ENCODE peak calls at places on chromosome 10, in eight cellular contexts. One of them, this sample, is unnamed.

GRCh38 chr10:30435068-30435422 is 1.1 kb downstream of the MAP3K8 start:
- DNase-seq in aorta: no peak
- DNase-seq in lung: peak; percentile 49
- DNase-seq in lower lobe of right lung: no peak
- DNase-seq in naive thymus-derived CD4-positive, alpha-beta T cell: no peak
- DNase-seq in stomach: peak; percentile 39
- DNase-seq in Panc1: no peak
- DNase-seq in SJSA1: no peak
- DNase-seq in this sample: no peak

GRCh38 chr10:3813986-3814831 is 29.2 kb upstream of the KLF6 start:
- DNase-seq in aorta: no peak
- DNase-seq in lung: no peak
- DNase-seq in lower lobe of right lung: no peak
- DNase-seq in naive thymus-derived CD4-positive, alpha-beta T cell: no peak
- DNase-seq in stomach: no peak
- DNase-seq in Panc1: no peak
- DNase-seq in SJSA1: no peak
- DNase-seq in this sample: no peak

GRCh38 chr10:133565441-133566294 is at the start of gene SYCE1:
- DNase-seq in aorta: peak; percentile 77
- DNase-seq in lung: no peak
- DNase-seq in lower lobe of right lung: no peak
- DNase-seq in naive thymus-derived CD4-positive, alpha-beta T cell: peak; percentile 26
- DNase-seq in stomach: no peak
- DNase-seq in Panc1: no peak
- DNase-seq in SJSA1: no peak
- DNase-seq in this sample: no peak

GRCh38 chr10:128908109-128908898 is 558.7 kb upstream of the MGMT start:
- DNase-seq in aorta: no peak
- DNase-seq in lung: no peak
- DNase-seq in lower lobe of right lung: no peak
- DNase-seq in naive thymus-derived CD4-positive, alpha-beta T cell: no peak
- DNase-seq in stomach: no peak
- DNase-seq in Panc1: no peak
- DNase-seq in SJSA1: no peak
- DNase-seq in this sample: no peak

GRCh38 chr10:84172435-84173356 is 905 bp upstream of the GPR15LG start:
- DNase-seq in aorta: no peak
- DNase-seq in lung: peak; percentile 19
- DNase-seq in lower lobe of right lung: no peak
- DNase-seq in naive thymus-derived CD4-positive, alpha-beta T cell: no peak
- DNase-seq in stomach: no peak
- DNase-seq in Panc1: no peak
- DNase-seq in SJSA1: no peak
- DNase-seq in this sample: no peak

GRCh38 chr10:69655868-69656555 is 26.0 kb downstream of the FAM241B start:
- DNase-seq in aorta: no peak
- DNase-seq in lung: no peak
- DNase-seq in lower lobe of right lung: no peak
- DNase-seq in naive thymus-derived CD4-positive, alpha-beta T cell: no peak
- DNase-seq in stomach: no peak
- DNase-seq in Panc1: no peak
- DNase-seq in SJSA1: no peak
- DNase-seq in this sample: no peak

GRCh38 chr10:111493024-111493625 is 416.3 kb downstream of the ADRA2A start:
- DNase-seq in aorta: no peak
- DNase-seq in lung: no peak
- DNase-seq in lower lobe of right lung: no peak
- DNase-seq in naive thymus-derived CD4-positive, alpha-beta T cell: no peak
- DNase-seq in stomach: no peak
- DNase-seq in Panc1: no peak
- DNase-seq in SJSA1: no peak
- DNase-seq in this sample: no peak

GRCh38 chr10:51832652-51833383 is 133.4 kb upstream of the CSTF2T start:
- DNase-seq in aorta: no peak
- DNase-seq in lung: no peak
- DNase-seq in lower lobe of right lung: no peak
- DNase-seq in naive thymus-derived CD4-positive, alpha-beta T cell: no peak
- DNase-seq in stomach: no peak
- DNase-seq in Panc1: no peak
- DNase-seq in SJSA1: peak; percentile 63
- DNase-seq in this sample: peak; percentile 61

GRCh38 chr10:42985436-42986316 is 91.2 kb upstream of the RET start:
- DNase-seq in aorta: no peak
- DNase-seq in lung: no peak
- DNase-seq in lower lobe of right lung: peak; percentile 40
- DNase-seq in naive thymus-derived CD4-positive, alpha-beta T cell: no peak
- DNase-seq in stomach: peak; percentile 21
- DNase-seq in Panc1: no peak
- DNase-seq in SJSA1: peak; percentile 28
- DNase-seq in this sample: no peak

GRCh38 chr10:3494131-3494878 is 290.7 kb downstream of the KLF6 start:
- DNase-seq in aorta: peak; percentile 79
- DNase-seq in lung: no peak
- DNase-seq in lower lobe of right lung: no peak
- DNase-seq in naive thymus-derived CD4-positive, alpha-beta T cell: no peak
- DNase-seq in stomach: no peak
- DNase-seq in Panc1: no peak
- DNase-seq in SJSA1: peak; percentile 16
- DNase-seq in this sample: no peak

GRCh38 chr10:65235846-65236245 is 1690.0 kb upstream of the LRRTM3 start:
- DNase-seq in aorta: no peak
- DNase-seq in lung: no peak
- DNase-seq in lower lobe of right lung: no peak
- DNase-seq in naive thymus-derived CD4-positive, alpha-beta T cell: no peak
- DNase-seq in stomach: no peak
- DNase-seq in Panc1: no peak
- DNase-seq in SJSA1: no peak
- DNase-seq in this sample: no peak

GRCh38 chr10:60549686-60550085 is 160.0 kb upstream of the ANK3 start:
- DNase-seq in aorta: no peak
- DNase-seq in lung: no peak
- DNase-seq in lower lobe of right lung: no peak
- DNase-seq in naive thymus-derived CD4-positive, alpha-beta T cell: no peak
- DNase-seq in stomach: no peak
- DNase-seq in Panc1: no peak
- DNase-seq in SJSA1: no peak
- DNase-seq in this sample: no peak

GRCh38 chr10:6215683-6216484 is 13.2 kb downstream of the PFKFB3 start:
- DNase-seq in aorta: peak; percentile 59
- DNase-seq in lung: no peak
- DNase-seq in lower lobe of right lung: no peak
- DNase-seq in naive thymus-derived CD4-positive, alpha-beta T cell: no peak
- DNase-seq in stomach: no peak
- DNase-seq in Panc1: no peak
- DNase-seq in SJSA1: no peak
- DNase-seq in this sample: no peak

GRCh38 chr10:103467391-103467790 is 8.7 kb upstream of the CALHM1 start:
- DNase-seq in aorta: no peak
- DNase-seq in lung: no peak
- DNase-seq in lower lobe of right lung: no peak
- DNase-seq in naive thymus-derived CD4-positive, alpha-beta T cell: no peak
- DNase-seq in stomach: no peak
- DNase-seq in Panc1: no peak
- DNase-seq in SJSA1: no peak
- DNase-seq in this sample: no peak

GRCh38 chr10:52566471-52567246 is 205.9 kb downstream of the MBL2 start:
- DNase-seq in aorta: no peak
- DNase-seq in lung: no peak
- DNase-seq in lower lobe of right lung: no peak
- DNase-seq in naive thymus-derived CD4-positive, alpha-beta T cell: no peak
- DNase-seq in stomach: no peak
- DNase-seq in Panc1: peak; percentile 58
- DNase-seq in SJSA1: peak; percentile 45
- DNase-seq in this sample: peak; percentile 23

GRCh38 chr10:5527332-5528200 is 2.8 kb downstream of the CALML3 start:
- DNase-seq in aorta: peak; percentile 66
- DNase-seq in lung: no peak
- DNase-seq in lower lobe of right lung: peak; percentile 20
- DNase-seq in naive thymus-derived CD4-positive, alpha-beta T cell: no peak
- DNase-seq in stomach: peak; percentile 25
- DNase-seq in Panc1: no peak
- DNase-seq in SJSA1: no peak
- DNase-seq in this sample: no peak

GRCh38 chr10:71889388-71889987 is 38.4 kb upstream of the PSAP start:
- DNase-seq in aorta: no peak
- DNase-seq in lung: no peak
- DNase-seq in lower lobe of right lung: no peak
- DNase-seq in naive thymus-derived CD4-positive, alpha-beta T cell: no peak
- DNase-seq in stomach: no peak
- DNase-seq in Panc1: no peak
- DNase-seq in SJSA1: no peak
- DNase-seq in this sample: no peak

GRCh38 chr10:78044699-78045098 is 11.0 kb downstream of the RPS24 start:
- DNase-seq in aorta: no peak
- DNase-seq in lung: no peak
- DNase-seq in lower lobe of right lung: no peak
- DNase-seq in naive thymus-derived CD4-positive, alpha-beta T cell: no peak
- DNase-seq in stomach: no peak
- DNase-seq in Panc1: no peak
- DNase-seq in SJSA1: no peak
- DNase-seq in this sample: no peak
- H3K27ac ChIP-seq in aorta: no peak overlapping the region
- H3K27ac ChIP-seq in lung: no peak overlapping the region
- H3K27ac ChIP-seq in lower lobe of right lung: no peak overlapping the region
- H3K27ac ChIP-seq in naive thymus-derived CD4-positive, alpha-beta T cell: no peak overlapping the region
- H3K27ac ChIP-seq in stomach: no peak overlapping the region
- H3K27ac ChIP-seq in Panc1: no peak overlapping the region
- H3K27ac ChIP-seq in SJSA1: no peak overlapping the region
- H3K27ac ChIP-seq in this sample: peak overlapping the region; percentile 39

GRCh38 chr10:63562857-63563256 is 41.7 kb downstream of the REEP3 start:
- DNase-seq in aorta: no peak
- DNase-seq in lung: no peak
- DNase-seq in lower lobe of right lung: no peak
- DNase-seq in naive thymus-derived CD4-positive, alpha-beta T cell: no peak
- DNase-seq in stomach: no peak
- DNase-seq in Panc1: no peak
- DNase-seq in SJSA1: no peak
- DNase-seq in this sample: no peak

GRCh38 chr10:63563623-63564022 is 42.4 kb downstream of the REEP3 start:
- DNase-seq in aorta: no peak
- DNase-seq in lung: no peak
- DNase-seq in lower lobe of right lung: no peak
- DNase-seq in naive thymus-derived CD4-positive, alpha-beta T cell: no peak
- DNase-seq in stomach: no peak
- DNase-seq in Panc1: no peak
- DNase-seq in SJSA1: no peak
- DNase-seq in this sample: no peak

GRCh38 chr10:63562391-63562790 is 41.2 kb downstream of the REEP3 start:
- DNase-seq in aorta: no peak
- DNase-seq in lung: no peak
- DNase-seq in lower lobe of right lung: no peak
- DNase-seq in naive thymus-derived CD4-positive, alpha-beta T cell: no peak
- DNase-seq in stomach: no peak
- DNase-seq in Panc1: no peak
- DNase-seq in SJSA1: no peak
- DNase-seq in this sample: no peak

GRCh38 chr10:63558132-63558784 is 37.1 kb downstream of the REEP3 start:
- DNase-seq in aorta: no peak
- DNase-seq in lung: no peak
- DNase-seq in lower lobe of right lung: no peak
- DNase-seq in naive thymus-derived CD4-positive, alpha-beta T cell: no peak
- DNase-seq in stomach: no peak
- DNase-seq in Panc1: no peak
- DNase-seq in SJSA1: no peak
- DNase-seq in this sample: no peak

DNA sequence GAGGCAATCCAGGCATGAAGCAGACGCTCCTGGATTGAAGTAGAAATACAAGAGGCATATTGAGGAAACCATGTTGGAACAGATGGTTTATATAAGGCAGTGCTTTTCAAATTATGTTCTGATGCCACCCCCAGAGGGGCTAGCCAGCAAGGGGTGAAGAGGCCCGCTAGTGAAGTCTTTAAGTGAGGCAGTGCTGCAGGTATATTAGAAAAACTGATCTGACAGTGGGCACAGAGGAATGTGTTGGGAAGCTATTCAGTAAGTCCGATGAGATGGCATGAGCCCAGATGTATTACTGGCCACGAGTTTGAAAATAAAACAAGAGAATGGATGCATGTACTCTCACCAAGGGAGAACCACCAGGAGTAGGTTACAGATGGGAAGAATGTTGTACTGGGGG is 40.2 kb downstream of the REEP3 start:
- DNase-seq in aorta: no peak
- DNase-seq in lung: no peak
- DNase-seq in lower lobe of right lung: no peak
- DNase-seq in naive thymus-derived CD4-positive, alpha-beta T cell: no peak
- DNase-seq in stomach: no peak
- DNase-seq in Panc1: no peak
- DNase-seq in SJSA1: no peak
- DNase-seq in this sample: no peak
- H3K4me3 ChIP-seq in aorta: no peak overlapping the region
- H3K4me3 ChIP-seq in lung: no peak overlapping the region
- H3K4me3 ChIP-seq in lower lobe of right lung: no peak overlapping the region
- H3K4me3 ChIP-seq in naive thymus-derived CD4-positive, alpha-beta T cell: no peak overlapping the region
- H3K4me3 ChIP-seq in stomach: no peak overlapping the region
- H3K4me3 ChIP-seq in Panc1: no peak overlapping the region
- H3K4me3 ChIP-seq in SJSA1: no peak overlapping the region
- H3K4me3 ChIP-seq in this sample: no peak overlapping the region

DNA sequence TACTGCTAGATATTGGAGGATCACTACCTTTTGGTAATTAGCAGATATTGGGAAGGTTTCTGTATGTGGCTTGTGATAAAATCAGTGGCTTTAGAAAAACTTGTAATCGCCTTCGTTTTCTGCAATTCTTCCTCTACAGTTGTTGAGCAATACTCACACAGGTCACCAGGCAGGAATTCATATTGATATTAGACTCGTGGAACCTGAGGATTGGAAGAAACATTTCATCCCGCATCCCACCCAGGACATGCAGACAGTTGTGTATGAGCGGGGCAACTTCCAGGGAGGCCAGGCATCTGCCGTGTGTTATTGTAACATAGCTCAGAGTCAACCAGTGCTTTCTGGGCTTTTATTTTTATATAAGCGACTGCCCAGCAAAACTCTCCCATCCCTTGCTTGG is 821.3 kb downstream of the LRMDA start:
- DNase-seq in aorta: no peak
- DNase-seq in lung: no peak
- DNase-seq in lower lobe of right lung: no peak
- DNase-seq in naive thymus-derived CD4-positive, alpha-beta T cell: no peak
- DNase-seq in stomach: no peak
- DNase-seq in Panc1: no peak
- DNase-seq in SJSA1: no peak
- DNase-seq in this sample: peak; percentile 20
- H3K27ac ChIP-seq in aorta: no peak overlapping the region
- H3K27ac ChIP-seq in lung: no peak overlapping the region
- H3K27ac ChIP-seq in lower lobe of right lung: no peak overlapping the region
- H3K27ac ChIP-seq in naive thymus-derived CD4-positive, alpha-beta T cell: no peak overlapping the region
- H3K27ac ChIP-seq in stomach: peak overlapping the region; percentile 79
- H3K27ac ChIP-seq in Panc1: no peak overlapping the region
- H3K27ac ChIP-seq in SJSA1: no peak overlapping the region
- H3K27ac ChIP-seq in this sample: no peak overlapping the region

DNA sequence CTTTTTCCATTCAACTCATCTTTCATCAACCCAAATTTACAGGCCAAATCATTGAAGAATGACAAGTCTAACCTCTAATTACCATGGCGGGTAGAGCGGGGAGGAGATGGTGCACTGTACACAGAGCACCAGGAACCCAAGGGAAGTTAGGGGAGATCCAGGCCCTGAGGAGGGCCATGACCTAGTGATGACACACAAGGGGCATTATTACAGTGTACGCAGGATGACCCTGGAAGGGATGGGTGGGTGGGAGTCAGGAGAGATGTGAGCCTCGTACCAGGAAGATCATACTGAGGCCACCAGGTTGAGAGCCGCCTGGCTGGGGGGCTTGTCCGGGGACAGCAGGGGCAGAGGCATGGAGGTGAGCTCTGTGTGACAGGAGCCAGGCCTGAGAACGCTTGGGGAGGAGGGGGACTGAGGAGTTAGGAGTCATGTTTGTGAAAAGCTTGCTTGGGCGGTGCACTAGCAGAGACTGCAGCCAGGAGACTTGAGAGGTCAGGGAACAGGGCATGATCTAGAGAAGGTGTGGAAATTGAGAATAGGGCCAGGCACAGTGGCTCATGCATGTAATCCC is 89.5 kb upstream of the CCNY start:
- DNase-seq in aorta: no peak
- DNase-seq in lung: no peak
- DNase-seq in lower lobe of right lung: no peak
- DNase-seq in naive thymus-derived CD4-positive, alpha-beta T cell: no peak
- DNase-seq in stomach: no peak
- DNase-seq in Panc1: no peak
- DNase-seq in SJSA1: no peak
- DNase-seq in this sample: no peak
- H3K4me3 ChIP-seq in aorta: no peak overlapping the region
- H3K4me3 ChIP-seq in lung: no peak overlapping the region
- H3K4me3 ChIP-seq in lower lobe of right lung: no peak overlapping the region
- H3K4me3 ChIP-seq in naive thymus-derived CD4-positive, alpha-beta T cell: no peak overlapping the region
- H3K4me3 ChIP-seq in stomach: no peak overlapping the region
- H3K4me3 ChIP-seq in Panc1: no peak overlapping the region
- H3K4me3 ChIP-seq in SJSA1: no peak overlapping the region
- H3K4me3 ChIP-seq in this sample: no peak overlapping the region